ENCODE peak calls at places on chromosomes 16 and 17, in ten cellular contexts. One of them, this sample, is unnamed.

GRCh38 chr16:72083778-72084404 is 9.5 kb downstream of the TXNL4B start:
- DNase-seq in thoracic aorta: no peak
- DNase-seq in mesothelial cell of epicardium: no peak
- DNase-seq in COR-L47: no peak
- DNase-seq in NCI-H187: no peak
- DNase-seq in NCI-H1417: no peak
- DNase-seq in activated CD4-positive, alpha-beta T cell treated with anti-CD3 and anti-CD28 coated beads, Interleukin-2, amount 10 ng/mL, durations not matched to agents 7 days and 5 days: no peak
- DNase-seq in T47D: no peak
- DNase-seq in neuronal stem cell: no peak
- DNase-seq in breast epithelium: no peak
- DNase-seq in this sample: no peak

GRCh38 chr17:53193044-53193443 is 629.7 kb upstream of the KIF2B start:
- DNase-seq in thoracic aorta: no peak
- DNase-seq in mesothelial cell of epicardium: no peak
- DNase-seq in COR-L47: no peak
- DNase-seq in NCI-H187: no peak
- DNase-seq in NCI-H1417: no peak
- DNase-seq in activated CD4-positive, alpha-beta T cell treated with anti-CD3 and anti-CD28 coated beads, Interleukin-2, amount 10 ng/mL, durations not matched to agents 7 days and 5 days: no peak
- DNase-seq in T47D: no peak
- DNase-seq in neuronal stem cell: no peak
- DNase-seq in breast epithelium: no peak
- DNase-seq in this sample: no peak

GRCh38 chr17:71440513-71440912 is 680.3 kb upstream of the SOX9 start:
- DNase-seq in thoracic aorta: no peak
- DNase-seq in mesothelial cell of epicardium: no peak
- DNase-seq in COR-L47: no peak
- DNase-seq in NCI-H187: no peak
- DNase-seq in NCI-H1417: no peak
- DNase-seq in activated CD4-positive, alpha-beta T cell treated with anti-CD3 and anti-CD28 coated beads, Interleukin-2, amount 10 ng/mL, durations not matched to agents 7 days and 5 days: no peak
- DNase-seq in T47D: no peak
- DNase-seq in neuronal stem cell: no peak
- DNase-seq in breast epithelium: no peak
- DNase-seq in this sample: no peak

GRCh38 chr16:17328971-17329370 is 141.8 kb downstream of the XYLT1 start:
- DNase-seq in thoracic aorta: no peak
- DNase-seq in mesothelial cell of epicardium: no peak
- DNase-seq in COR-L47: no peak
- DNase-seq in NCI-H187: no peak
- DNase-seq in NCI-H1417: no peak
- DNase-seq in activated CD4-positive, alpha-beta T cell treated with anti-CD3 and anti-CD28 coated beads, Interleukin-2, amount 10 ng/mL, durations not matched to agents 7 days and 5 days: no peak
- DNase-seq in T47D: no peak
- DNase-seq in neuronal stem cell: no peak
- DNase-seq in breast epithelium: no peak
- DNase-seq in this sample: no peak

GRCh38 chr17:17781591-17782424 is 55.0 kb downstream of the SREBF1 start:
- DNase-seq in thoracic aorta: no peak
- DNase-seq in mesothelial cell of epicardium: peak; percentile 50
- DNase-seq in COR-L47: peak; percentile 54
- DNase-seq in NCI-H187: peak; percentile 54
- DNase-seq in NCI-H1417: peak; percentile 88
- DNase-seq in activated CD4-positive, alpha-beta T cell treated with anti-CD3 and anti-CD28 coated beads, Interleukin-2, amount 10 ng/mL, durations not matched to agents 7 days and 5 days: no peak
- DNase-seq in T47D: no peak
- DNase-seq in neuronal stem cell: peak; percentile 47
- DNase-seq in breast epithelium: no peak
- DNase-seq in this sample: peak; percentile 83

GRCh38 chr17:15392326-15392739 is 50.9 kb upstream of the TEKT3 start:
- DNase-seq in thoracic aorta: no peak
- DNase-seq in mesothelial cell of epicardium: no peak
- DNase-seq in COR-L47: no peak
- DNase-seq in NCI-H187: no peak
- DNase-seq in NCI-H1417: no peak
- DNase-seq in activated CD4-positive, alpha-beta T cell treated with anti-CD3 and anti-CD28 coated beads, Interleukin-2, amount 10 ng/mL, durations not matched to agents 7 days and 5 days: no peak
- DNase-seq in T47D: no peak
- DNase-seq in neuronal stem cell: no peak
- DNase-seq in breast epithelium: no peak
- DNase-seq in this sample: no peak

GRCh38 chr17:73841431-73842060 is 197.3 kb upstream of the SDK2 start:
- DNase-seq in thoracic aorta: no peak
- DNase-seq in mesothelial cell of epicardium: no peak
- DNase-seq in COR-L47: peak; percentile 64
- DNase-seq in NCI-H187: no peak
- DNase-seq in NCI-H1417: peak; percentile 77
- DNase-seq in activated CD4-positive, alpha-beta T cell treated with anti-CD3 and anti-CD28 coated beads, Interleukin-2, amount 10 ng/mL, durations not matched to agents 7 days and 5 days: peak; percentile 27
- DNase-seq in T47D: no peak
- DNase-seq in neuronal stem cell: peak; percentile 29
- DNase-seq in breast epithelium: no peak
- DNase-seq in this sample: no peak

GRCh38 chr17:64130559-64131001 is 636 bp upstream of the ERN1 start:
- DNase-seq in thoracic aorta: peak; percentile 13
- DNase-seq in mesothelial cell of epicardium: no peak
- DNase-seq in COR-L47: no peak
- DNase-seq in NCI-H187: no peak
- DNase-seq in NCI-H1417: no peak
- DNase-seq in activated CD4-positive, alpha-beta T cell treated with anti-CD3 and anti-CD28 coated beads, Interleukin-2, amount 10 ng/mL, durations not matched to agents 7 days and 5 days: no peak
- DNase-seq in T47D: no peak
- DNase-seq in neuronal stem cell: no peak
- DNase-seq in breast epithelium: no peak
- DNase-seq in this sample: no peak

GRCh38 chr17:45320349-45320930 is 3.6 kb upstream of the MAP3K14 start:
- DNase-seq in thoracic aorta: no peak
- DNase-seq in mesothelial cell of epicardium: no peak
- DNase-seq in COR-L47: no peak
- DNase-seq in NCI-H187: no peak
- DNase-seq in NCI-H1417: no peak
- DNase-seq in activated CD4-positive, alpha-beta T cell treated with anti-CD3 and anti-CD28 coated beads, Interleukin-2, amount 10 ng/mL, durations not matched to agents 7 days and 5 days: peak; percentile 45
- DNase-seq in T47D: no peak
- DNase-seq in neuronal stem cell: no peak
- DNase-seq in breast epithelium: no peak
- DNase-seq in this sample: no peak

GRCh38 chr17:32485261-32485955 is 1.4 kb upstream of the CDK5R1 start:
- DNase-seq in thoracic aorta: no peak
- DNase-seq in mesothelial cell of epicardium: no peak
- DNase-seq in COR-L47: no peak
- DNase-seq in NCI-H187: no peak
- DNase-seq in NCI-H1417: peak; percentile 36
- DNase-seq in activated CD4-positive, alpha-beta T cell treated with anti-CD3 and anti-CD28 coated beads, Interleukin-2, amount 10 ng/mL, durations not matched to agents 7 days and 5 days: no peak
- DNase-seq in T47D: no peak
- DNase-seq in neuronal stem cell: no peak
- DNase-seq in breast epithelium: no peak
- DNase-seq in this sample: peak; percentile 31

GRCh38 chr17:81491761-81492160 is 20.8 kb downstream of the ACTG1 start:
- DNase-seq in thoracic aorta: no peak
- DNase-seq in mesothelial cell of epicardium: no peak
- DNase-seq in COR-L47: no peak
- DNase-seq in NCI-H187: no peak
- DNase-seq in NCI-H1417: peak; percentile 19
- DNase-seq in activated CD4-positive, alpha-beta T cell treated with anti-CD3 and anti-CD28 coated beads, Interleukin-2, amount 10 ng/mL, durations not matched to agents 7 days and 5 days: no peak
- DNase-seq in T47D: no peak
- DNase-seq in neuronal stem cell: no peak
- DNase-seq in breast epithelium: no peak
- DNase-seq in this sample: no peak

GRCh38 chr16:54985668-54986067 is 55.0 kb downstream of the IRX5 start:
- DNase-seq in thoracic aorta: no peak
- DNase-seq in mesothelial cell of epicardium: no peak
- DNase-seq in COR-L47: no peak
- DNase-seq in NCI-H187: no peak
- DNase-seq in NCI-H1417: no peak
- DNase-seq in activated CD4-positive, alpha-beta T cell treated with anti-CD3 and anti-CD28 coated beads, Interleukin-2, amount 10 ng/mL, durations not matched to agents 7 days and 5 days: no peak
- DNase-seq in T47D: no peak
- DNase-seq in neuronal stem cell: no peak
- DNase-seq in breast epithelium: no peak
- DNase-seq in this sample: no peak

GRCh38 chr17:60134396-60135159 is 15.2 kb upstream of the CA4 start:
- DNase-seq in thoracic aorta: no peak
- DNase-seq in mesothelial cell of epicardium: no peak
- DNase-seq in COR-L47: no peak
- DNase-seq in NCI-H187: no peak
- DNase-seq in NCI-H1417: no peak
- DNase-seq in activated CD4-positive, alpha-beta T cell treated with anti-CD3 and anti-CD28 coated beads, Interleukin-2, amount 10 ng/mL, durations not matched to agents 7 days and 5 days: no peak
- DNase-seq in T47D: no peak
- DNase-seq in neuronal stem cell: no peak
- DNase-seq in breast epithelium: peak; percentile 10
- DNase-seq in this sample: no peak

GRCh38 chr16:84194018-84194417 is 3.1 kb downstream of the ADAD2 start:
- DNase-seq in thoracic aorta: no peak
- DNase-seq in mesothelial cell of epicardium: no peak
- DNase-seq in COR-L47: no peak
- DNase-seq in NCI-H187: no peak
- DNase-seq in NCI-H1417: no peak
- DNase-seq in activated CD4-positive, alpha-beta T cell treated with anti-CD3 and anti-CD28 coated beads, Interleukin-2, amount 10 ng/mL, durations not matched to agents 7 days and 5 days: no peak
- DNase-seq in T47D: no peak
- DNase-seq in neuronal stem cell: no peak
- DNase-seq in breast epithelium: no peak
- DNase-seq in this sample: no peak

GRCh38 chr17:8359769-8360168 is 16.7 kb downstream of the KRABD2 start:
- DNase-seq in thoracic aorta: no peak
- DNase-seq in mesothelial cell of epicardium: no peak
- DNase-seq in COR-L47: no peak
- DNase-seq in NCI-H187: no peak
- DNase-seq in NCI-H1417: peak; percentile 46
- DNase-seq in activated CD4-positive, alpha-beta T cell treated with anti-CD3 and anti-CD28 coated beads, Interleukin-2, amount 10 ng/mL, durations not matched to agents 7 days and 5 days: no peak
- DNase-seq in T47D: no peak
- DNase-seq in neuronal stem cell: no peak
- DNase-seq in breast epithelium: no peak
- DNase-seq in this sample: no peak

GRCh38 chr16:65309294-65309850 is 187.5 kb upstream of the CDH11 start:
- DNase-seq in thoracic aorta: no peak
- DNase-seq in mesothelial cell of epicardium: no peak
- DNase-seq in COR-L47: no peak
- DNase-seq in NCI-H187: no peak
- DNase-seq in NCI-H1417: no peak
- DNase-seq in activated CD4-positive, alpha-beta T cell treated with anti-CD3 and anti-CD28 coated beads, Interleukin-2, amount 10 ng/mL, durations not matched to agents 7 days and 5 days: no peak
- DNase-seq in T47D: no peak
- DNase-seq in neuronal stem cell: no peak
- DNase-seq in breast epithelium: no peak
- DNase-seq in this sample: no peak

GRCh38 chr17:73311781-73312641 is at the start of gene CDC42EP4:
- DNase-seq in thoracic aorta: peak; percentile 84
- DNase-seq in mesothelial cell of epicardium: peak; percentile 92
- DNase-seq in COR-L47: peak; percentile 88
- DNase-seq in NCI-H187: peak; percentile 89
- DNase-seq in NCI-H1417: peak; percentile 88
- DNase-seq in activated CD4-positive, alpha-beta T cell treated with anti-CD3 and anti-CD28 coated beads, Interleukin-2, amount 10 ng/mL, durations not matched to agents 7 days and 5 days: peak; percentile 86
- DNase-seq in T47D: peak; percentile 83
- DNase-seq in neuronal stem cell: peak; percentile 90
- DNase-seq in breast epithelium: peak; percentile 98
- DNase-seq in this sample: peak; percentile 97

GRCh38 chr17:79695293-79696158 is 35.2 kb upstream of the ENPP7 start:
- DNase-seq in thoracic aorta: no peak
- DNase-seq in mesothelial cell of epicardium: no peak
- DNase-seq in COR-L47: no peak
- DNase-seq in NCI-H187: no peak
- DNase-seq in NCI-H1417: no peak
- DNase-seq in activated CD4-positive, alpha-beta T cell treated with anti-CD3 and anti-CD28 coated beads, Interleukin-2, amount 10 ng/mL, durations not matched to agents 7 days and 5 days: no peak
- DNase-seq in T47D: no peak
- DNase-seq in neuronal stem cell: no peak
- DNase-seq in breast epithelium: no peak
- DNase-seq in this sample: no peak

GRCh38 chr17:52124993-52125392 is 33.5 kb downstream of the CA10 start:
- DNase-seq in thoracic aorta: no peak
- DNase-seq in mesothelial cell of epicardium: no peak
- DNase-seq in COR-L47: no peak
- DNase-seq in NCI-H187: no peak
- DNase-seq in NCI-H1417: no peak
- DNase-seq in activated CD4-positive, alpha-beta T cell treated with anti-CD3 and anti-CD28 coated beads, Interleukin-2, amount 10 ng/mL, durations not matched to agents 7 days and 5 days: no peak
- DNase-seq in T47D: no peak
- DNase-seq in neuronal stem cell: no peak
- DNase-seq in breast epithelium: no peak
- DNase-seq in this sample: no peak

This sample was measured in type B pancreatic cell.